ENCODE peak calls at places on chromosomes 16 and 17, in seven cellular contexts. H is OCI-LY7; N is T-helper 1 cell; I is NCI-H1694; R is activated CD8-positive, alpha-beta memory T cell treated with anti-CD3 and anti-CD28 coated beads, Interleukin-2, amount 10 ng/mL, durations not matched to agents 7 days and 5 days; K is ovary; Z is stimulated activated CD4-positive, alpha-beta T cell treated with anti-CD3 and anti-CD28 coated beads, Interleukin-1b, Interleukin-23, amount 100 ng/mL, for 1 hour. A is an unnamed sample.

GRCh38 chr16:73232555-73233422 is 184.9 kb upstream of the ZFHX3 start:
- DNase-seq in H (no peak), N (no peak), I (no peak), R (no peak), K (peak; percentile 64), Z (no peak), A (peak; percentile 95)

GRCh38 chr17:74361613-74362391 is at the start of gene BTBD17:
- DNase-seq in H (no peak), N (no peak), I (peak; percentile 54), R (peak; percentile 61), K (peak; percentile 71), Z (no peak), A (peak; percentile 61)

GRCh38 chr17:40344321-40345160 is 20.0 kb downstream of the GJD3 start:
- DNase-seq in H (no peak), N (no peak), I (no peak), R (no peak), K (peak; percentile 38), Z (no peak), A (peak; percentile 19)

GRCh38 chr17:19386974-19387920 is at the start of gene MFAP4:
- DNase-seq in H (no peak), N (no peak), I (peak; percentile 99), R (no peak), K (peak; percentile 87), Z (no peak), A (peak; percentile 92)

GRCh38 chr17:33976816-33977215 is 278.3 kb upstream of the CCL2 start:
- DNase-seq in H (no peak), N (no peak), I (no peak), R (peak; percentile 8), K (no peak), Z (no peak), A (no peak)

GRCh38 chr16:61926766-61927165 is 109.5 kb downstream of the CDH8 start:
- DNase-seq in H (no peak), N (no peak), I (no peak), R (no peak), K (no peak), Z (no peak), A (peak; percentile 40)

GRCh38 chr17:61757168-61757567 is 106.2 kb downstream of the BRIP1 start:
- DNase-seq in H (peak; percentile 10), N (no peak), I (no peak), R (no peak), K (no peak), Z (no peak), A (no peak)

GRCh38 chr17:6070895-6071511 is 824 bp downstream of the WSCD1 start:
- DNase-seq in H (no peak), N (no peak), I (no peak), R (no peak), K (no peak), Z (no peak), A (peak; percentile 59)

GRCh38 chr17:45110676-45111611 is 21.4 kb downstream of the PLCD3 start:
- DNase-seq in H (no peak), N (no peak), I (no peak), R (no peak), K (peak; percentile 67), Z (no peak), A (no peak)

GRCh38 chr17:42751628-42752027 is 6.8 kb upstream of the EZH1 start:
- DNase-seq in H (no peak), N (no peak), I (no peak), R (no peak), K (no peak), Z (no peak), A (no peak)

GRCh38 chr17:63402808-63403207 is 43.3 kb downstream of the CYB561 start:
- DNase-seq in H (no peak), N (no peak), I (no peak), R (no peak), K (no peak), Z (no peak), A (peak; percentile 38)

GRCh38 chr16:89691231-89691985 is 4.9 kb downstream of the CDK10 start:
- DNase-seq in H (no peak), N (no peak), I (no peak), R (no peak), K (no peak), Z (no peak), A (no peak)

GRCh38 chr16:87698676-87699179 is 67.1 kb downstream of the KLHDC4 start:
- DNase-seq in H (peak; percentile 84), N (no peak), I (no peak), R (peak; percentile 71), K (no peak), Z (no peak), A (no peak)

GRCh38 chr16:84813141-84813933 is 6.4 kb upstream of the CRISPLD2 start:
- DNase-seq in H (no peak), N (no peak), I (no peak), R (no peak), K (peak; percentile 12), Z (no peak), A (no peak)

GRCh38 chr16:73219176-73219575 is 171.2 kb upstream of the ZFHX3 start:
- DNase-seq in H (no peak), N (no peak), I (no peak), R (no peak), K (no peak), Z (no peak), A (no peak)

GRCh38 chr16:4301177-4301576 is 14.7 kb upstream of the GLIS2 start:
- DNase-seq in H (no peak), N (no peak), I (no peak), R (no peak), K (no peak), Z (no peak), A (no peak)